ENCODE peak calls at places on chromosomes 6 and 20, in eight cellular contexts. K, Y, G, S, Z, N, B and D are unnamed samples.

GRCh38 chr20:62294516-62294915 is 8.3 kb upstream of the ADRM1 start:
- DNase-seq in Y (no peak), Z (no peak), K (no peak), S (no peak), B (no peak), G (no peak), N (no peak), D (no peak)

GRCh38 chr6:143286280-143286795 is 164.2 kb downstream of the ADAT2 start:
- DNase-seq in N (peak), G (no peak), S (peak), K (no peak), Y (peak), B (peak), Z (no peak), D (peak)

GRCh38 chr20:25544760-25545159 is 40.6 kb downstream of the NINL start:
- DNase-seq in Y (no peak), K (no peak), G (no peak), S (no peak), Z (no peak), N (no peak), B (no peak), D (no peak)

GRCh38 chr20:46206025-46206424 is 87.9 kb downstream of the CD40 start:
- DNase-seq in K (no peak), Y (peak), B (peak), Z (no peak), G (peak), N (peak), S (peak), D (peak)

GRCh38 chr6:121826156-121826810 is 390.8 kb downstream of the GJA1 start:
- DNase-seq in G (no peak), K (peak), N (peak), S (peak), Z (no peak), Y (peak), B (peak), D (peak)

GRCh38 chr20:23857954-23858565 is 21.5 kb downstream of the CST5 start:
- DNase-seq in S (no peak), Z (no peak), N (no peak), Y (no peak), K (no peak), G (no peak), B (no peak), D (no peak)

GRCh38 chr6:10612161-10612560 is 82.3 kb downstream of the C6orf52 start:
- DNase-seq in S (no peak), K (no peak), N (no peak), Z (no peak), B (no peak), Y (no peak), G (no peak), D (no peak)

GRCh38 chr6:168124161-168124560 is 45.1 kb upstream of the FRMD1 start:
- DNase-seq in K (no peak), B (no peak), N (no peak), G (no peak), Z (no peak), Y (no peak), S (peak), D (no peak)

GRCh38 chr6:3723966-3724365 is 27.5 kb downstream of the PXDC1 start:
- DNase-seq in G (no peak), K (no peak), N (no peak), B (no peak), Z (no peak), Y (no peak), S (no peak), D (no peak)

GRCh38 chr6:17600527-17601388 is 656 bp downstream of the FAM8A1 start:
- DNase-seq in Y (peak), N (peak), S (no peak), Z (peak), G (peak), K (no peak), B (peak), D (peak)

GRCh38 chr6:158230967-158231550 is 62.9 kb downstream of the GTF2H5 start:
- DNase-seq in Z (no peak), G (no peak), B (no peak), Y (no peak), N (no peak), S (no peak), K (no peak), D (no peak)

GRCh38 chr6:1614767-1615650 is 5.3 kb downstream of the FOXC1 start:
- DNase-seq in G (no peak), K (no peak), Z (peak), B (no peak), Y (peak), N (peak), S (no peak), D (no peak)

GRCh38 chr6:158715330-158716311 is 65.8 kb downstream of the SYTL3 start:
- DNase-seq in S (no peak), G (no peak), B (no peak), K (no peak), N (no peak), Y (no peak), Z (no peak), D (no peak)

GRCh38 chr6:128505603-128506002 is 14.8 kb downstream of the PTPRK start:
- DNase-seq in Z (no peak), N (no peak), Y (no peak), B (no peak), K (no peak), S (no peak), G (no peak), D (no peak)

GRCh38 chr20:25584905-25585704 is at the start of gene NINL:
- DNase-seq in B (no peak), Z (peak), N (peak), S (peak), Y (peak), G (peak), K (no peak), D (peak)

GRCh38 chr6:79432726-79433125 is 104.5 kb downstream of the LCA5 start:
- DNase-seq in Z (no peak), Y (no peak), K (no peak), N (no peak), G (no peak), S (no peak), B (no peak), D (no peak)

GRCh38 chr20:26167499-26167898 is 470.8 kb upstream of the ZNF337 start:
- DNase-seq in G (no peak), S (peak), B (peak), Z (no peak), K (no peak), N (peak), Y (peak), D (no peak)

GRCh38 chr6:113998811-113999210 is 27.9 kb upstream of the HDAC2 start:
- DNase-seq in G (no peak), B (no peak), Z (no peak), N (no peak), K (no peak), S (no peak), Y (no peak), D (no peak)

GRCh38 chr6:12289655-12290489 is at the start of gene EDN1:
- DNase-seq in K (no peak), Z (peak), S (peak), Y (peak), N (peak), B (peak), G (peak), D (peak)

GRCh38 chr6:44431118-44431725 is 43.7 kb downstream of the CDC5L start:
- DNase-seq in S (peak), Y (peak), Z (peak), G (peak), K (peak), B (peak), N (peak), D (peak)

GRCh38 chr6:44116643-44117382 is 10.4 kb downstream of the MRPL14 start:
- DNase-seq in N (peak), K (peak), B (peak), S (peak), G (no peak), Y (peak), Z (no peak), D (no peak)

GRCh38 chr6:157706883-157707282 is 116.2 kb upstream of the SNX9 start:
- DNase-seq in S (no peak), B (no peak), K (no peak), Z (no peak), N (no peak), Y (no peak), G (no peak), D (no peak)

GRCh38 chr6:38579010-38579628 is 60.6 kb downstream of the BTBD9 start:
- DNase-seq in G (no peak), B (no peak), N (peak), K (no peak), Y (peak), Z (no peak), S (no peak), D (no peak)

GRCh38 chr20:14336667-14337066 is 745 bp downstream of the FLRT3 start:
- DNase-seq in K (no peak), Z (no peak), N (peak), S (peak), G (no peak), Y (no peak), B (no peak), D (peak)

GRCh38 chr20:14333734-14334133 is 3.7 kb downstream of the FLRT3 start:
- DNase-seq in N (no peak), G (no peak), Z (no peak), K (no peak), S (no peak), Y (no peak), B (no peak), D (peak)

GRCh38 chr20:14332796-14333345 is 4.5 kb downstream of the FLRT3 start:
- DNase-seq in B (no peak), Y (no peak), Z (no peak), G (no peak), K (no peak), S (no peak), N (no peak), D (no peak)

GRCh38 chr20:14335122-14335521 is 2.3 kb downstream of the FLRT3 start:
- DNase-seq in Y (no peak), K (no peak), N (no peak), Z (no peak), B (no peak), G (no peak), S (no peak), D (peak)

DNA sequence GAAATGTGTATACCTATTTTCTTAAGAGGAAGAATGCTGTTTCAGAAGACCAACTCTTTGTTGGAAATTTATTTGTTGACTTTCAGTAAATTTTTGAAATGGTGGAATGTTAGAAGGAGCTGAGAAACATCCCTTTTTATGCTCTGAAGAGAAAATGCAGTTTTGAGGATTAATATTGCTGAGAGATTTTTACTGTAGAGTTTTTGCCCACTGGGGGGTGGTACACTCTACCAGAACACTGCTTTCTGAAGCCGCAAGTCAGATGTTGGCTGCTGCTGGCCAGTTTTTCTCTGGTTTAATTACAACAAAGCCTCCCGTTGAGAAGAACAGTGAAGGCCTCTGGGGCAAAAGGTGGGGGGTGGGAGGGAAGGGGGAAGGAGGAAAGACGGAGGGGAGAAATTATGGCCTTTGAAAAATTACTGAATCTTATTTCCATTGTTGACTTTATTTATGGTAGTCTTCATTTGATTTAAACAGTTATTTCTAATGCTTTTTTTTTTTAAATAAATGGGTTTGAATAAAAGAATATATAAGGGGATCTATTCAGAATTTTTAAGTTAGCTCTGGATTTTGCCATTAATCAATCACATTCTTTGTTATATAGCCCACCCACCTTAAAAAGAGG is 3.0 kb downstream of the FLRT3 start:
- DNase-seq in K (no peak), G (no peak), S (peak), B (peak), Y (peak), N (peak), Z (peak), D (peak)
- TF ChIP-seq CTCF in K (peak), G (no peak), S (peak), B (peak), Y (peak), N (peak), Z (peak), D (peak)

DNA sequence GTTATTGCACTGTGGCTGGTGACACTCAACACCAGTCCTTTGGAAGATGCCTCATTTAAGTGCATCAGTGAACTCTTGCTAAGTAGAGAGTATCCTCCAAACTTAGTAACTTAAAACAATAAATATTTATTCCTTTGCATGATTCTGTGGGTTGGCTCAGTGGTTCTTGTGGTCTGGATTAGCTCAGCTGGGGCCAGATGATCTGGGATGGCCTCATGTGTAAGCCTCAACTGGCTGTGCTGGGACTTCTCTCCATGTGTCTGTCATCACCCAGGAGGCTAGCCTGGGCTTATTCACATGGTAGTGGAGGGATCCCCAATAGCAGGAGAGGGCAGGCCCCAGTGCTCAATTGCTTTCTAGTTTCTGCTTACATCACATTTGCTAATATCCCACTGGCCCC is 8.3 kb downstream of the LRRN4 start:
- DNase-seq in G (no peak), K (no peak), S (peak), B (no peak), Y (no peak), Z (no peak), N (peak), D (no peak)
- TF ChIP-seq CTCF in G (no peak), K (no peak), S (no peak), B (no peak), Y (no peak), Z (no peak), N (no peak), D (no peak)

GRCh38 chr6:61835214-61835613 is 450.8 kb downstream of the KHDRBS2 start:
- DNase-seq in B (no peak), G (no peak), Z (no peak), N (no peak), K (no peak), Y (no peak), S (no peak), D (no peak)

DNA sequence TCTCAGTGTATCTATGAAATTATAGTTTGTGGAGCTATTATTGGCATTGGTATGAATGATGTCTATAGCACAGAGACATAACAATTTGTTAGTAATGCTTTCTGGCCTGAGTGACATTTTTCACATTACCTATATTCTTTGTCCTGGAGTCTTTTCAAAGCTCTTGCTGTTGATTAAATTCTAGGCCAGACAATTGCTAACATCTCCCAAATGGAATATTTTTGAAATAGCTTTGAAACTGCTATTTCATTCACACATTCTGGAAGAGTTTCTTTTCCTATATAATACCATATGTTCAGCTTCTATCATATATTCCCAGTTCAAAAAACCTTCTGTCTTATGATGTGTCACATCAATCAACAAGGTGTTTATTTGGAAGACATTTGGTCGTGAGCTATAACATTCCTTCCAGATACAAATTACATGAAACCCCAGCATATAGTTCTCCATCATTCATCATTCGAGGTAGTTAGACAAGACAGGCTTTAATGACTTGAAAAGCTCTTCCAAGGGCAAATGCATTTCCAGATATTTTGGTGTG is 452.8 kb downstream of the KHDRBS2 start:
- DNase-seq in K (no peak), Z (no peak), B (no peak), S (no peak), Y (no peak), N (no peak), G (no peak), D (no peak)
- TF ChIP-seq CTCF in K (no peak), Z (no peak), B (no peak), S (no peak), Y (no peak), N (no peak), G (no peak), D (no peak)

GRCh38 chr6:30913721-30914075 is 340 bp upstream of the VARS2 start:
- DNase-seq in K (no peak), G (no peak), B (no peak), Z (no peak), S (no peak), N (no peak), Y (no peak), D (no peak)

GRCh38 chr6:30914854-30915590 is 984 bp downstream of the VARS2 start:
- DNase-seq in Y (peak), B (no peak), S (no peak), N (no peak), G (no peak), K (no peak), Z (no peak), D (no peak)

GRCh38 chr6:30915591-30915946 is 1.5 kb downstream of the VARS2 start:
- DNase-seq in B (peak), N (peak), S (peak), K (peak), Z (peak), G (no peak), Y (peak), D (peak)

GRCh38 chr6:30912746-30913520 is 1.1 kb upstream of the VARS2 start:
- DNase-seq in S (no peak), N (no peak), B (no peak), G (no peak), Z (no peak), Y (no peak), K (no peak), D (no peak)

DNA sequence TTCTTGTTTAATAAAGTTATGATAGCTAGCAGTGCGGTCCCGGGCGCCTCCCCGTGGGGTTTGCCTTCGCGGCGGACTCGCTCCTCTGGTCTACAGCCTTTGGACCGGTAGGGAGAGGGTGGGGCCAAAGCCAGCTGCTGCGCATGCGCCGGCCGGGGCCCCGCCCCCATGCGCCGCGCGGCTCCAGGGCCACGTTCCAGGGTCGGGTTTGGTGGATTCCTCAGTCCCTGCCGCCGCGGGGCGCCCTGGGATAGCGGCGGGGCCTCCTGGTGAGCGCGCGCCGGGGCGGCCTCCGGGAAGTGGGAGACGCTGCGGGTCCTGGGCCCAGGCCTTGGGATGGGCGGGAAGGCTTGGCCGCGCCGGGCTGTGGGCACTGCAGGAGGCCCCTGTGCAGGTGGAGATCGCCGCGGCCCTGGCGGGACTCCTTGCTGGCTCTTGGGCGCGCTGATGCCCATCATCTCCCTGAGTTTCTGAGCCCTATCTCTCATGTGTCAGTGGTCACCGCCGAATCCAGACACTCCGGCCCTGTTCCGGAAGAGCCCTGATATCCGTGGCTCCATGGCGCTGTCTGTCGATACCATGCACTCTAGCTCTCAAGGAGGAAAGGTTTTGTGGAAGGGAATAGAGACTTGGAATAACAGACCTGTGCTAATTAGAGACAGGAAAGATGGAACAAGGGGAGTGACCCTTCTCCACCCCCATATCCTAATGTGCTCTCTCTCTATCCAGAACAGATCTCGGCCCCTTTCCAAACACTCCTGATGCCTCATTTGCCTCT is at the start of gene VARS2:
- DNase-seq in G (peak), Y (peak), N (peak), Z (peak), B (peak), K (peak), S (peak), D (peak)
- TF ChIP-seq CTCF in G (peak), Y (no peak), N (peak), Z (no peak), B (peak), K (peak), S (no peak), D (no peak)

GRCh38 chr6:137878070-137878809 is 11.2 kb downstream of the TNFAIP3 start:
- DNase-seq in N (no peak), S (no peak), K (no peak), Z (no peak), G (no peak), Y (no peak), B (peak), D (no peak)

GRCh38 chr6:137879885-137880430 is 12.9 kb downstream of the TNFAIP3 start:
- DNase-seq in K (no peak), Z (no peak), S (no peak), N (no peak), B (no peak), Y (no peak), G (no peak), D (no peak)

GRCh38 chr6:137879301-137879700 is 12.2 kb downstream of the TNFAIP3 start:
- DNase-seq in Z (no peak), N (no peak), B (no peak), S (no peak), Y (no peak), K (no peak), G (no peak), D (no peak)

GRCh38 chr6:137877113-137877512 is 10.1 kb downstream of the TNFAIP3 start:
- DNase-seq in B (no peak), G (no peak), Y (no peak), K (no peak), Z (no peak), S (no peak), N (no peak), D (no peak)

GRCh38 chr6:137878810-137879285 is 11.8 kb downstream of the TNFAIP3 start:
- DNase-seq in K (no peak), Y (no peak), B (no peak), S (no peak), N (no peak), Z (peak), G (peak), D (no peak)
- TF ChIP-seq CTCF in K (no peak), Y (peak), B (peak), S (peak), N (peak), Z (no peak), G (no peak), D (no peak)

DNA sequence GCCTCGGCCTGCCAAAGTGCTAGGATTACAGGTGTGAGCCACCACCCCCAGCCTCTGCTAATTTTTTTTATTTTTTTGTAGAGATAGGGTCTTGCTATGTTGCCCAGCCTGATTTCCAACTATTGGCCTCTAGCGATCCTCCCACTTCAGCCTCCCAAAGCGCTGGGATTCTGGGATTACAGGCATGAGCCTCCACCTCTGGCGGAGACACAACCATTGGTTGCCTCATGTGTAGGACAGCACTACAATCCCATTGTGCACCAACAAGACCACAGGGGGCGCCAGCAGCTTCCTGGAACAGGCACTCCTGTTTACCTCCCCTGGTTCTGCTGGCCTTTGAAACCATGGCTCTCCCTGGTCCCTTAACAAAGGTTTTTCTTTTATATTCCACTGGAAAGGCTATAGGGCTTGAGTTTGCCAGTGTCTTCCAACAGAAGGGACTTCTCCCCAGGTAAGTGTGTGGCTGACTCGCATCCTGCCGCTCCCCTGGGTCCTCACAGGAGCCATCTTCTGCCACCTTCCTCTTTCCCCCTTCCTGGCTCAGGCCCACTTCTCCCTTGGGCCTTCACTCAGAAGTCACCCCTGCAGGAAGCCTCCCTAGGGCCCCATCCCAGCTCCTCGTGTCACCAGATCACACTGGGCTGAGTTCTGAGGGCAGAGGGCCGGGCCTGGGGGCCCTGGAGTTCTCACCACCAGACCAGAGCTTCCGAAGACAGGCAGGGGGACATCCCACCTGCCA is 39.2 kb upstream of the TLDC2 start:
- DNase-seq in S (no peak), Y (peak), N (peak), Z (peak), K (no peak), B (peak), G (peak), D (peak)
- TF ChIP-seq CTCF in S (peak), Y (peak), N (peak), Z (peak), K (peak), B (peak), G (peak), D (peak)